ENCODE peak calls at places on chromosomes 1 and 21, in ten cellular contexts. One of them, this sample, is unnamed.

GRCh38 chr1:169745015-169745861 is 11.4 kb upstream of the SELE start:
- DNase-seq in RCC 7860: no peak
- DNase-seq in NCI-H345: no peak
- DNase-seq in EH: peak; percentile 3
- DNase-seq in activated naive CD4-positive, alpha-beta T cell treated with Interleukin-2 at 50 U/mL for 16 hours: no peak
- DNase-seq in GM03348: no peak
- DNase-seq in right cardiac atrium: peak; percentile 40
- DNase-seq in naive thymus-derived CD8-positive, alpha-beta T cell: no peak
- DNase-seq in fibroblast of mammary gland: peak; percentile 84
- DNase-seq in activated CD8-positive, alpha-beta memory T cell treated with anti-CD3 and anti-CD28 coated beads, Interleukin-2, amount 10 ng/mL, durations not matched to agents 7 days and 5 days: no peak
- DNase-seq in this sample: peak; percentile 48

GRCh38 chr1:7621334-7622219 is 149.5 kb upstream of the VAMP3 start:
- DNase-seq in GM03348: no peak
- DNase-seq in EH: no peak
- DNase-seq in NCI-H345: no peak
- DNase-seq in naive thymus-derived CD8-positive, alpha-beta T cell: no peak
- DNase-seq in fibroblast of mammary gland: peak; percentile 21
- DNase-seq in RCC 7860: peak; percentile 97
- DNase-seq in activated CD8-positive, alpha-beta memory T cell treated with anti-CD3 and anti-CD28 coated beads, Interleukin-2, amount 10 ng/mL, durations not matched to agents 7 days and 5 days: no peak
- DNase-seq in right cardiac atrium: peak; percentile 63
- DNase-seq in activated naive CD4-positive, alpha-beta T cell treated with Interleukin-2 at 50 U/mL for 16 hours: no peak
- DNase-seq in this sample: no peak

GRCh38 chr1:185159966-185160365 is 3.0 kb downstream of the SWT1 start:
- DNase-seq in EH: peak; percentile 4
- DNase-seq in GM03348: no peak
- DNase-seq in naive thymus-derived CD8-positive, alpha-beta T cell: no peak
- DNase-seq in RCC 7860: no peak
- DNase-seq in activated naive CD4-positive, alpha-beta T cell treated with Interleukin-2 at 50 U/mL for 16 hours: no peak
- DNase-seq in activated CD8-positive, alpha-beta memory T cell treated with anti-CD3 and anti-CD28 coated beads, Interleukin-2, amount 10 ng/mL, durations not matched to agents 7 days and 5 days: no peak
- DNase-seq in right cardiac atrium: no peak
- DNase-seq in NCI-H345: no peak
- DNase-seq in fibroblast of mammary gland: peak; percentile 34
- DNase-seq in this sample: no peak

GRCh38 chr1:173507847-173508209 is 30.7 kb downstream of the PRDX6 start:
- DNase-seq in RCC 7860: peak; percentile 71
- DNase-seq in fibroblast of mammary gland: no peak
- DNase-seq in EH: no peak
- DNase-seq in NCI-H345: no peak
- DNase-seq in right cardiac atrium: no peak
- DNase-seq in naive thymus-derived CD8-positive, alpha-beta T cell: no peak
- DNase-seq in activated naive CD4-positive, alpha-beta T cell treated with Interleukin-2 at 50 U/mL for 16 hours: no peak
- DNase-seq in activated CD8-positive, alpha-beta memory T cell treated with anti-CD3 and anti-CD28 coated beads, Interleukin-2, amount 10 ng/mL, durations not matched to agents 7 days and 5 days: no peak
- DNase-seq in GM03348: no peak
- DNase-seq in this sample: no peak

GRCh38 chr1:237232501-237232900 is 190.5 kb downstream of the RYR2 start:
- DNase-seq in activated CD8-positive, alpha-beta memory T cell treated with anti-CD3 and anti-CD28 coated beads, Interleukin-2, amount 10 ng/mL, durations not matched to agents 7 days and 5 days: no peak
- DNase-seq in activated naive CD4-positive, alpha-beta T cell treated with Interleukin-2 at 50 U/mL for 16 hours: no peak
- DNase-seq in GM03348: no peak
- DNase-seq in right cardiac atrium: no peak
- DNase-seq in NCI-H345: no peak
- DNase-seq in fibroblast of mammary gland: no peak
- DNase-seq in naive thymus-derived CD8-positive, alpha-beta T cell: no peak
- DNase-seq in EH: no peak
- DNase-seq in RCC 7860: no peak
- DNase-seq in this sample: no peak

GRCh38 chr1:226814751-226815496 is 55.5 kb upstream of the PSEN2 start:
- DNase-seq in RCC 7860: peak; percentile 83
- DNase-seq in naive thymus-derived CD8-positive, alpha-beta T cell: no peak
- DNase-seq in NCI-H345: peak; percentile 94
- DNase-seq in fibroblast of mammary gland: peak; percentile 91
- DNase-seq in EH: peak; percentile 82
- DNase-seq in activated naive CD4-positive, alpha-beta T cell treated with Interleukin-2 at 50 U/mL for 16 hours: no peak
- DNase-seq in right cardiac atrium: peak; percentile 69
- DNase-seq in GM03348: peak; percentile 77
- DNase-seq in activated CD8-positive, alpha-beta memory T cell treated with anti-CD3 and anti-CD28 coated beads, Interleukin-2, amount 10 ng/mL, durations not matched to agents 7 days and 5 days: no peak
- DNase-seq in this sample: no peak

GRCh38 chr1:53878492-53879105 is 11.0 kb downstream of the YIPF1 start:
- DNase-seq in EH: peak; percentile 61
- DNase-seq in fibroblast of mammary gland: peak; percentile 68
- DNase-seq in activated CD8-positive, alpha-beta memory T cell treated with anti-CD3 and anti-CD28 coated beads, Interleukin-2, amount 10 ng/mL, durations not matched to agents 7 days and 5 days: no peak
- DNase-seq in right cardiac atrium: no peak
- DNase-seq in activated naive CD4-positive, alpha-beta T cell treated with Interleukin-2 at 50 U/mL for 16 hours: no peak
- DNase-seq in NCI-H345: peak; percentile 35
- DNase-seq in GM03348: peak; percentile 59
- DNase-seq in RCC 7860: peak; percentile 64
- DNase-seq in naive thymus-derived CD8-positive, alpha-beta T cell: no peak
- DNase-seq in this sample: no peak

GRCh38 chr21:45011911-45012660 is 62.3 kb upstream of the ADARB1 start:
- DNase-seq in right cardiac atrium: peak; percentile 47
- DNase-seq in NCI-H345: no peak
- DNase-seq in activated naive CD4-positive, alpha-beta T cell treated with Interleukin-2 at 50 U/mL for 16 hours: no peak
- DNase-seq in fibroblast of mammary gland: peak; percentile 83
- DNase-seq in activated CD8-positive, alpha-beta memory T cell treated with anti-CD3 and anti-CD28 coated beads, Interleukin-2, amount 10 ng/mL, durations not matched to agents 7 days and 5 days: no peak
- DNase-seq in naive thymus-derived CD8-positive, alpha-beta T cell: peak; percentile 0
- DNase-seq in GM03348: peak; percentile 94
- DNase-seq in RCC 7860: peak; percentile 96
- DNase-seq in EH: peak; percentile 96
- DNase-seq in this sample: peak; percentile 99

GRCh38 chr1:168319691-168320090 is 39.0 kb downstream of the TBX19 start:
- DNase-seq in right cardiac atrium: peak; percentile 53
- DNase-seq in fibroblast of mammary gland: no peak
- DNase-seq in activated CD8-positive, alpha-beta memory T cell treated with anti-CD3 and anti-CD28 coated beads, Interleukin-2, amount 10 ng/mL, durations not matched to agents 7 days and 5 days: no peak
- DNase-seq in activated naive CD4-positive, alpha-beta T cell treated with Interleukin-2 at 50 U/mL for 16 hours: no peak
- DNase-seq in EH: no peak
- DNase-seq in NCI-H345: no peak
- DNase-seq in GM03348: no peak
- DNase-seq in naive thymus-derived CD8-positive, alpha-beta T cell: no peak
- DNase-seq in RCC 7860: no peak
- DNase-seq in this sample: no peak

GRCh38 chr21:34166468-34166867 is 93.1 kb downstream of the MRPS6 start:
- DNase-seq in GM03348: no peak
- DNase-seq in right cardiac atrium: no peak
- DNase-seq in fibroblast of mammary gland: no peak
- DNase-seq in activated CD8-positive, alpha-beta memory T cell treated with anti-CD3 and anti-CD28 coated beads, Interleukin-2, amount 10 ng/mL, durations not matched to agents 7 days and 5 days: no peak
- DNase-seq in EH: no peak
- DNase-seq in RCC 7860: no peak
- DNase-seq in NCI-H345: no peak
- DNase-seq in activated naive CD4-positive, alpha-beta T cell treated with Interleukin-2 at 50 U/mL for 16 hours: no peak
- DNase-seq in naive thymus-derived CD8-positive, alpha-beta T cell: no peak
- DNase-seq in this sample: no peak

GRCh38 chr1:116288201-116288598 is 84.8 kb upstream of the ATP1A1 start:
- DNase-seq in activated CD8-positive, alpha-beta memory T cell treated with anti-CD3 and anti-CD28 coated beads, Interleukin-2, amount 10 ng/mL, durations not matched to agents 7 days and 5 days: no peak
- DNase-seq in RCC 7860: no peak
- DNase-seq in right cardiac atrium: no peak
- DNase-seq in naive thymus-derived CD8-positive, alpha-beta T cell: no peak
- DNase-seq in activated naive CD4-positive, alpha-beta T cell treated with Interleukin-2 at 50 U/mL for 16 hours: no peak
- DNase-seq in EH: no peak
- DNase-seq in GM03348: no peak
- DNase-seq in NCI-H345: no peak
- DNase-seq in fibroblast of mammary gland: no peak
- DNase-seq in this sample: no peak

GRCh38 chr1:113931456-113931855 is 2.3 kb downstream of the HIPK1 start:
- DNase-seq in activated naive CD4-positive, alpha-beta T cell treated with Interleukin-2 at 50 U/mL for 16 hours: no peak
- DNase-seq in NCI-H345: no peak
- DNase-seq in activated CD8-positive, alpha-beta memory T cell treated with anti-CD3 and anti-CD28 coated beads, Interleukin-2, amount 10 ng/mL, durations not matched to agents 7 days and 5 days: no peak
- DNase-seq in EH: peak; percentile 64
- DNase-seq in fibroblast of mammary gland: peak; percentile 62
- DNase-seq in naive thymus-derived CD8-positive, alpha-beta T cell: no peak
- DNase-seq in RCC 7860: no peak
- DNase-seq in right cardiac atrium: no peak
- DNase-seq in GM03348: peak; percentile 17
- DNase-seq in this sample: no peak

GRCh38 chr1:17649371-17650106 is 105.6 kb upstream of the ACTL8 start:
- DNase-seq in EH: no peak
- DNase-seq in activated CD8-positive, alpha-beta memory T cell treated with anti-CD3 and anti-CD28 coated beads, Interleukin-2, amount 10 ng/mL, durations not matched to agents 7 days and 5 days: no peak
- DNase-seq in activated naive CD4-positive, alpha-beta T cell treated with Interleukin-2 at 50 U/mL for 16 hours: no peak
- DNase-seq in NCI-H345: no peak
- DNase-seq in RCC 7860: no peak
- DNase-seq in GM03348: no peak
- DNase-seq in naive thymus-derived CD8-positive, alpha-beta T cell: no peak
- DNase-seq in fibroblast of mammary gland: no peak
- DNase-seq in right cardiac atrium: no peak
- DNase-seq in this sample: no peak

GRCh38 chr1:31785020-31785946 is 21.1 kb upstream of the ADGRB2 start:
- DNase-seq in fibroblast of mammary gland: no peak
- DNase-seq in NCI-H345: peak; percentile 10
- DNase-seq in right cardiac atrium: no peak
- DNase-seq in GM03348: no peak
- DNase-seq in naive thymus-derived CD8-positive, alpha-beta T cell: no peak
- DNase-seq in activated naive CD4-positive, alpha-beta T cell treated with Interleukin-2 at 50 U/mL for 16 hours: no peak
- DNase-seq in EH: no peak
- DNase-seq in RCC 7860: no peak
- DNase-seq in activated CD8-positive, alpha-beta memory T cell treated with anti-CD3 and anti-CD28 coated beads, Interleukin-2, amount 10 ng/mL, durations not matched to agents 7 days and 5 days: no peak
- DNase-seq in this sample: no peak

GRCh38 chr1:211309617-211310016 is 17.0 kb upstream of the TRAF5 start:
- DNase-seq in naive thymus-derived CD8-positive, alpha-beta T cell: no peak
- DNase-seq in activated naive CD4-positive, alpha-beta T cell treated with Interleukin-2 at 50 U/mL for 16 hours: no peak
- DNase-seq in NCI-H345: no peak
- DNase-seq in RCC 7860: no peak
- DNase-seq in EH: no peak
- DNase-seq in activated CD8-positive, alpha-beta memory T cell treated with anti-CD3 and anti-CD28 coated beads, Interleukin-2, amount 10 ng/mL, durations not matched to agents 7 days and 5 days: no peak
- DNase-seq in fibroblast of mammary gland: no peak
- DNase-seq in right cardiac atrium: no peak
- DNase-seq in GM03348: no peak
- DNase-seq in this sample: no peak

GRCh38 chr1:56376188-56376984 is 203.0 kb downstream of the PLPP3 start:
- DNase-seq in RCC 7860: no peak
- DNase-seq in activated naive CD4-positive, alpha-beta T cell treated with Interleukin-2 at 50 U/mL for 16 hours: no peak
- DNase-seq in fibroblast of mammary gland: peak; percentile 60
- DNase-seq in EH: peak; percentile 32
- DNase-seq in activated CD8-positive, alpha-beta memory T cell treated with anti-CD3 and anti-CD28 coated beads, Interleukin-2, amount 10 ng/mL, durations not matched to agents 7 days and 5 days: no peak
- DNase-seq in right cardiac atrium: peak; percentile 62
- DNase-seq in NCI-H345: no peak
- DNase-seq in naive thymus-derived CD8-positive, alpha-beta T cell: no peak
- DNase-seq in GM03348: peak; percentile 75
- DNase-seq in this sample: no peak

GRCh38 chr1:54518489-54518888 is 29.5 kb upstream of the ACOT11 start:
- DNase-seq in fibroblast of mammary gland: no peak
- DNase-seq in GM03348: no peak
- DNase-seq in activated CD8-positive, alpha-beta memory T cell treated with anti-CD3 and anti-CD28 coated beads, Interleukin-2, amount 10 ng/mL, durations not matched to agents 7 days and 5 days: no peak
- DNase-seq in naive thymus-derived CD8-positive, alpha-beta T cell: no peak
- DNase-seq in right cardiac atrium: no peak
- DNase-seq in EH: no peak
- DNase-seq in RCC 7860: no peak
- DNase-seq in NCI-H345: no peak
- DNase-seq in activated naive CD4-positive, alpha-beta T cell treated with Interleukin-2 at 50 U/mL for 16 hours: no peak
- DNase-seq in this sample: no peak

GRCh38 chr1:218344814-218345672 is at the start of gene TGFB2:
- DNase-seq in naive thymus-derived CD8-positive, alpha-beta T cell: no peak
- DNase-seq in activated naive CD4-positive, alpha-beta T cell treated with Interleukin-2 at 50 U/mL for 16 hours: peak; percentile 17
- DNase-seq in NCI-H345: peak; percentile 71
- DNase-seq in GM03348: peak; percentile 45
- DNase-seq in EH: peak; percentile 91
- DNase-seq in activated CD8-positive, alpha-beta memory T cell treated with anti-CD3 and anti-CD28 coated beads, Interleukin-2, amount 10 ng/mL, durations not matched to agents 7 days and 5 days: no peak
- DNase-seq in right cardiac atrium: peak; percentile 62
- DNase-seq in fibroblast of mammary gland: peak; percentile 69
- DNase-seq in RCC 7860: peak; percentile 97
- DNase-seq in this sample: peak; percentile 86

This sample was measured in SJSA1.